ENCODE peak calls at places on chromosomes 1 and 21, in seven cellular contexts. V is heart left ventricle; N is endodermal cell; O is neuronal stem cell; Z is CD8-positive, alpha-beta memory T cell; P is tibial nerve; F is tibial artery. K is an unnamed sample. For H3K4me1, the result is how much of the 10 kb centered on the place peaks cover.

GRCh38 chr1:85297855-85298629 is 21.6 kb upstream of the BCL10 start:
- DNase-seq in P (peak), V (no peak), N (no peak), O (no peak), Z (peak), F (peak), K (no peak)

GRCh38 chr1:91732291-91732953 is 153.5 kb downstream of the TGFBR3 start:
- DNase-seq in N (peak), P (no peak), V (no peak), F (no peak), O (no peak), Z (no peak), K (peak)

GRCh38 chr21:31604591-31605190 is 54.8 kb upstream of the SOD1 start:
- DNase-seq in F (peak), O (peak), P (peak), V (peak), N (peak), Z (peak), K (peak)

GRCh38 chr1:185083818-185084217 is 38.5 kb downstream of the RNF2 start:
- DNase-seq in Z (no peak), V (no peak), N (no peak), O (no peak), P (no peak), F (no peak), K (no peak)

GRCh38 chr1:210143465-210144062 is 89.0 kb upstream of the SERTAD4 start:
- DNase-seq in P (peak), Z (no peak), O (peak), N (peak), F (peak), V (peak), K (peak)

GRCh38 chr1:49102752-49103151 is 326.1 kb upstream of the BEND5 start:
- DNase-seq in P (no peak), F (no peak), O (no peak), N (no peak), V (no peak), Z (no peak), K (no peak)

GRCh38 chr1:45785583-45785982 is 17.8 kb upstream of the MAST2 start:
- DNase-seq in P (no peak), O (no peak), V (no peak), Z (peak), N (no peak), F (no peak), K (no peak)

GRCh38 chr1:234963180-234963903 is 165.3 kb downstream of the TOMM20 start:
- DNase-seq in F (peak), O (no peak), Z (peak), V (peak), P (peak), N (no peak), K (peak)

GRCh38 chr1:31570228-31570627 is 6.1 kb upstream of the TINAGL1 start:
- DNase-seq in F (no peak), O (no peak), P (no peak), N (no peak), V (no peak), Z (no peak), K (no peak)

GRCh38 chr1:28115267-28115666 is 26.9 kb upstream of the EYA3 start:
- DNase-seq in O (no peak), Z (peak), P (peak), N (no peak), F (peak), V (no peak), K (no peak)

GRCh38 chr1:116910379-116911165 is 856 bp downstream of the PTGFRN start:
- DNase-seq in Z (peak), O (no peak), N (peak), P (peak), F (peak), V (peak), K (peak)

GRCh38 chr1:232543194-232543593 is 86.7 kb downstream of the SIPA1L2 start:
- DNase-seq in Z (no peak), O (no peak), F (no peak), N (no peak), P (no peak), V (no peak), K (no peak)

GRCh38 chr1:172351347-172351746 is 69.1 kb upstream of the C1orf105 start:
- DNase-seq in P (no peak), Z (no peak), N (no peak), V (no peak), F (no peak), O (no peak), K (no peak)

GRCh38 chr1:180116964-180117763 is 37.5 kb upstream of the QSOX1 start:
- DNase-seq in F (no peak), V (no peak), Z (no peak), P (no peak), O (no peak), N (no peak), K (no peak)

GRCh38 chr1:178931843-178932551 is 61.1 kb upstream of the ANGPTL1 start:
- DNase-seq in O (no peak), P (peak), Z (no peak), F (peak), V (peak), N (no peak), K (peak)

GRCh38 chr1:205263580-205264190 is 35.9 kb downstream of the TMCC2 start:
- DNase-seq in O (no peak), F (no peak), N (no peak), V (no peak), P (no peak), Z (no peak), K (no peak)

GRCh38 chr1:183029591-183030000 is 6.4 kb downstream of the LAMC1 start:
- DNase-seq in F (no peak), O (no peak), N (no peak), V (no peak), P (no peak), Z (no peak), K (no peak)

GRCh38 chr21:41643246-41643966 is 123.4 kb downstream of the RIPK4 start:
- DNase-seq in O (no peak), F (no peak), V (no peak), Z (no peak), N (no peak), P (no peak), K (no peak)

GRCh38 chr1:113226118-113226517 is 153.1 kb downstream of the LRIG2 start:
- DNase-seq in P (no peak), Z (no peak), N (no peak), V (no peak), F (no peak), O (no peak), K (no peak)

GRCh38 chr21:17679002-17679600 is 66.4 kb upstream of the BTG3 start:
- DNase-seq in P (peak), O (peak), V (no peak), Z (peak), F (no peak), N (no peak), K (no peak)

GRCh38 chr1:41416552-41417334 is 55.5 kb downstream of the FOXO6 start:
- DNase-seq in O (peak), N (peak), Z (peak), F (no peak), P (peak), V (peak), K (peak)

GRCh38 chr1:112911506-112911905 is 44.5 kb downstream of the SLC16A1 start:
- DNase-seq in N (peak), O (no peak), F (no peak), V (no peak), Z (no peak), P (no peak), K (no peak)

GRCh38 chr1:229922249-229922648 is 144.8 kb upstream of the GALNT2 start:
- DNase-seq in V (no peak), F (no peak), O (no peak), Z (no peak), N (no peak), P (no peak), K (no peak)

GRCh38 chr1:1068374-1069060 is 5.6 kb downstream of the RNF223 start:
- DNase-seq in O (no peak), V (no peak), P (no peak), N (peak), Z (peak), F (no peak), K (no peak)

GRCh38 chr1:213829806-213830205 is 158.0 kb upstream of the PROX1 start:
- DNase-seq in V (no peak), O (no peak), P (no peak), F (no peak), Z (no peak), N (no peak), K (no peak)

GRCh38 chr1:151838491-151839412 is 868 bp downstream of the C2CD4D start:
- DNase-seq in P (no peak), O (no peak), N (peak), Z (peak), F (peak), V (peak), K (no peak)
- H3K4me3 ChIP-seq in P (peak), O (peak), N (peak), Z (peak), F (peak), V (peak), K (peak)

GRCh38 chr21:16468191-16468590 is 738.4 kb downstream of the USP25 start:
- DNase-seq in Z (no peak), P (no peak), N (no peak), O (no peak), F (no peak), V (no peak), K (no peak)

GRCh38 chr21:16476056-16476850 is 746.5 kb downstream of the USP25 start:
- DNase-seq in Z (no peak), P (no peak), F (no peak), V (no peak), N (no peak), O (no peak), K (no peak)

GRCh38 chr21:16473965-16474364 is 744.2 kb downstream of the USP25 start:
- DNase-seq in P (no peak), N (no peak), V (no peak), Z (no peak), F (no peak), O (no peak), K (no peak)
- H3K27ac ChIP-seq in P (peak), N (no peak), V (peak), Z (no peak), F (peak), O (no peak), K (peak)

GRCh38 chr1:12600880-12601633 is 17.0 kb downstream of the DHRS3 start:
- DNase-seq in N (peak), P (no peak), Z (peak), V (no peak), F (no peak), O (no peak), K (peak)

GRCh38 chr1:12599657-12600056 is 18.4 kb downstream of the DHRS3 start:
- DNase-seq in Z (no peak), O (no peak), V (no peak), N (no peak), P (no peak), F (no peak), K (no peak)

GRCh38 chr1:12598914-12599463 is 19.0 kb downstream of the DHRS3 start:
- DNase-seq in F (no peak), N (no peak), P (no peak), Z (no peak), V (no peak), O (no peak), K (no peak)

GRCh38 chr1:12601690-12602632 is 16.0 kb downstream of the DHRS3 start:
- DNase-seq in Z (no peak), V (no peak), N (no peak), P (no peak), F (peak), O (no peak), K (no peak)

DNA sequence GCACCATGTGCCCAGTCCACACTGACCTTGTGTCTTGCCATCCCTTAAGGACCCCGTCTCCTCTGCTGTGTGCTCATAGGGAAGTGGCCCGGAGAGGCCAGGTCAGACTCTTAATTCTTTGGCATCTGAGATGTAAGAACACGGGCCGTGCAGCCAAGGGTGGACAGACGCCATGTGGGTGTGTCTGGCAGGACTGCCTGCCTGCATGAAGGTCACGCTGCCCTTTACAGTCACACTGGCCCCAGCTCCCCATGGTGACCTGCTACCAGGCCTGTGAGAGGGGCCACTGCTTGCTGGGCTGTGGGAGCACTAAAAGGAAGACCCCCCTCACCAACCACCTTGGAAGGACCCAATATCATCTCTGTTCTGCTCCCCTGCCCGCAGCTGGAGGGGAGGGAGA is 17.7 kb downstream of the DHRS3 start:
- DNase-seq in Z (no peak), N (no peak), P (peak), F (peak), O (no peak), V (peak), K (peak)
- H3K4me1 ChIP-seq in Z (half or more), N (under half), P (half or more), F (half or more), O (under half), V (half or more), K (half or more)

GRCh38 chr1:36159614-36160387 is 3.8 kb downstream of the MAP7D1 start:
- DNase-seq in O (no peak), N (no peak), Z (no peak), V (peak), F (no peak), P (no peak), K (no peak)
- H3K4me3 ChIP-seq in O (no peak), N (no peak), Z (peak), V (no peak), F (peak), P (no peak), K (peak)

GRCh38 chr21:44405091-44405947 is 50.0 kb upstream of the LRRC3 start:
- DNase-seq in Z (no peak), O (no peak), P (no peak), V (no peak), F (no peak), N (no peak), K (no peak)

GRCh38 chr21:44406953-44407352 is 48.4 kb upstream of the LRRC3 start:
- DNase-seq in F (no peak), Z (no peak), P (no peak), O (no peak), V (no peak), N (no peak), K (no peak)

GRCh38 chr21:44407493-44407892 is 47.8 kb upstream of the LRRC3 start:
- DNase-seq in V (no peak), P (no peak), O (no peak), F (no peak), Z (no peak), N (no peak), K (no peak)

GRCh38 chr21:44405948-44406872 is 49.1 kb upstream of the LRRC3 start:
- DNase-seq in F (no peak), V (no peak), N (no peak), P (no peak), Z (no peak), O (no peak), K (no peak)

DNA sequence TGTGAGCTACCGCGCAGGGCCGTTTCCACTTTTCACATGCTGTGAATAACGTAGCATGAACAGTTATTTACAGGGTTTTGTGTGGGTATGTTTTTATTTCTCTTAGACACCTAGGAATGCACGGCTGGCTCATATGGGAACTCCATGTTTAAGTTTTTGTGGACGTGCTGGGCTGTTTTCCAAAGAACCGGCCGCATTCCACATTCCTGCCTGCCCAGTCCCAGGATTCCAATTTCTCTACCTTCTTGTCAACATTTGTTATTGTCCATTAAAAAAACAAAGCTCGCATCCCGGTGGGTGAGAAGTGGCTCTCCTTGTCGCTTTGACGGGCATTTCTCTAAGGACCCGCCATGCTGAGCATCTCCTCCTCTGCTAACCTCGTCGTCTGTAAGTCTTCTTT is 47.1 kb upstream of the LRRC3 start:
- DNase-seq in O (no peak), N (no peak), P (no peak), F (no peak), Z (no peak), V (no peak), K (no peak)
- H3K27ac ChIP-seq in O (no peak), N (no peak), P (no peak), F (no peak), Z (no peak), V (no peak), K (no peak)

K was measured in psoas muscle.